ENCODE peak calls at places on chromosomes 3 and 15, in six cellular contexts. W, A, X, H, J and B are unnamed samples. For H3K27me3, the result is how much of the 10 kb centered on the place peaks cover.

GRCh38 chr3:39805650-39806049 is 3.8 kb upstream of the MYRIP start:
- DNase-seq in W (no peak), X (no peak), A (no peak), H (peak), J (no peak), B (no peak)

GRCh38 chr3:74883690-74884089 is 269.2 kb upstream of the CNTN3 start:
- DNase-seq in W (no peak), H (peak), J (peak), A (no peak), X (peak), B (no peak)

GRCh38 chr3:32626650-32627049 is 56.0 kb upstream of the DYNC1LI1 start:
- DNase-seq in X (no peak), H (no peak), W (no peak), J (no peak), A (no peak), B (no peak)

GRCh38 chr3:50264389-50264963 is 4.5 kb upstream of the SEMA3B start:
- DNase-seq in J (no peak), A (peak), W (peak), H (peak), X (peak), B (no peak)

GRCh38 chr3:36461588-36461987 is 81.3 kb downstream of the STAC start:
- DNase-seq in H (no peak), W (no peak), X (no peak), J (no peak), A (no peak), B (no peak)

GRCh38 chr3:79236488-79236887 is 531.3 kb downstream of the ROBO1 start:
- DNase-seq in A (no peak), J (no peak), H (no peak), X (no peak), W (no peak), B (no peak)

GRCh38 chr3:48400824-48401433 is 28.9 kb downstream of the FBXW12 start:
- DNase-seq in H (peak), J (peak), A (peak), X (peak), W (peak), B (peak)

GRCh38 chr3:184570035-184570434 is 8.4 kb downstream of the EPHB3 start:
- DNase-seq in A (no peak), J (no peak), H (no peak), W (no peak), X (no peak), B (no peak)

GRCh38 chr15:83424101-83424500 is 23.0 kb upstream of the SH3GL3 start:
- DNase-seq in J (no peak), A (no peak), W (no peak), X (no peak), H (no peak), B (no peak)

GRCh38 chr3:37779289-37780152 is 82.2 kb upstream of the CTDSPL start:
- DNase-seq in J (peak), H (peak), W (peak), X (peak), A (peak), B (peak)

GRCh38 chr3:134605506-134605905 is 45.3 kb downstream of the KY start:
- DNase-seq in H (no peak), J (no peak), W (no peak), X (no peak), A (no peak), B (no peak)

GRCh38 chr3:12273045-12273695 is 15.7 kb upstream of the PPARG start:
- DNase-seq in X (no peak), H (no peak), A (no peak), W (no peak), J (no peak), B (no peak)

GRCh38 chr3:24410861-24411260 is 83.8 kb downstream of the THRB start:
- DNase-seq in H (no peak), W (no peak), X (no peak), A (no peak), J (peak), B (no peak)

GRCh38 chr3:24405057-24405456 is 89.6 kb downstream of the THRB start:
- DNase-seq in W (no peak), A (no peak), J (no peak), X (no peak), H (no peak), B (no peak)

GRCh38 chr3:24406900-24407299 is 87.8 kb downstream of the THRB start:
- DNase-seq in H (no peak), J (no peak), W (no peak), A (no peak), X (no peak), B (no peak)

DNA sequence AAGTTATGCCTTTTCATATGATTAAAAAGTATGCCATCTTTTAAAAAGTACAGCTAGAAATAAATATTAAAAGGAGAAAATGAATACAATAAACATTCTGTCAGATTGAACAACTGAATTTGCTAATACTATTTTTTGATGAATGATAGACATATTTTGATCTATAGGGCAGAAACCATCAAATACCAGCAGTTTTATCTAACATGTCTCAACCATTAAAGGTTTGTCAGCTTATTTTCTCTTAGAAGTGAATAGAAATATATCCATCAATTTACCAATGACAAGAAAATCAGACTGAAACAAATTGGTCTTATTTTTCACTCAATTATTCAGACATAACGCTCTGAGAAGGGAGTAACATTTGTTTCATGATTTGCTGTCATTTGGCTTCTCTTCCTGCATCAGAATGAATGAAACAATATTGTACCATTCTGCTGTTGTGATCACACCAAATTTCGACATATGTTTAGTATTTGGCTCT is 86.6 kb downstream of the THRB start:
- DNase-seq in X (no peak), J (no peak), W (no peak), A (no peak), H (no peak), B (no peak)
- TF ChIP-seq REST in X (no peak), J (no peak), W (no peak), A (no peak), H (no peak), B (no peak)

GRCh38 chr3:127448161-127448561 is 142.4 kb downstream of the TPRA1 start:
- DNase-seq in A (peak), X (peak), J (no peak), W (no peak), H (no peak), B (no peak)
- H3K27me3 ChIP-seq in A (under half), X (under half), J (under half), W (under half), H (under half), B (under half)

GRCh38 chr3:23128655-23129054 is 74.5 kb upstream of the UBE2E2 start:
- DNase-seq in X (no peak), W (no peak), J (no peak), A (no peak), H (no peak), B (no peak)

GRCh38 chr3:23130406-23130805 is 72.7 kb upstream of the UBE2E2 start:
- DNase-seq in X (no peak), W (no peak), A (no peak), J (no peak), H (no peak), B (no peak)

GRCh38 chr3:23127196-23127595 is 75.9 kb upstream of the UBE2E2 start:
- DNase-seq in H (no peak), X (no peak), A (no peak), W (no peak), J (no peak), B (no peak)

GRCh38 chr3:23129062-23129461 is 74.1 kb upstream of the UBE2E2 start:
- DNase-seq in W (no peak), X (no peak), J (no peak), H (no peak), A (no peak), B (no peak)

GRCh38 chr3:23129817-23130216 is 73.3 kb upstream of the UBE2E2 start:
- DNase-seq in J (no peak), W (no peak), H (no peak), A (no peak), X (no peak), B (no peak)
- TF ChIP-seq REST in J (no peak), W (no peak), H (no peak), A (no peak), X (no peak), B (no peak)

GRCh38 chr3:126357299-126358037 is at the start of gene KLF15:
- DNase-seq in X (peak), W (peak), H (peak), A (peak), J (peak), B (peak)
- H3K27me3 ChIP-seq in X (half or more), W (under half), H (under half), A (under half), J (under half), B (under half)

DNA sequence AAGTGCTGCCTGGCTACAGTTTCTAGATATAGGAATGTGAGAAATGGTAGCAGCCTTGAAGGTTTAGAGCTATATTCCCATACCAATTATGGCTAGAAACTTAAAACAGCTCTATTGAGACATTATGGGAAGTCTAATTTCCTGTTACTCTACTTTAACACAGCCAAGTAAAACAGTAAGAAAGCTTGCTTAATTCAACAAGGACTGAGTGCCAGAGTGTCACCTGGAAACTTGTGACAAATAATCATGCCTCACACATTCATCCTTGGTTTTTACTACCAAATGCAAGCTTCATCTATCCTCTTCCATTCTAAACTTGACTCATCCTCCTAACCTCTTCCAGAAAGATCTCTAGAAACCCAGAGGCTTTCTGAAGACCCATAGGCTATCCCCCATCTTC is 41.7 kb downstream of the UBE3A start:
- DNase-seq in X (no peak), A (no peak), H (no peak), W (no peak), J (no peak), B (no peak)
- TF ChIP-seq REST in X (no peak), A (no peak), H (no peak), W (no peak), J (no peak), B (no peak)

GRCh38 chr15:89751748-89752147 is 699 bp upstream of the MESP1 start:
- DNase-seq in J (no peak), X (no peak), H (no peak), A (no peak), W (no peak), B (no peak)
- H3K27me3 ChIP-seq in J (half or more), X (under half), H (under half), A (under half), W (under half), B (under half)

GRCh38 chr15:40943764-40944365 is 9.4 kb upstream of the CHAC1 start:
- DNase-seq in H (no peak), J (no peak), W (no peak), A (no peak), X (no peak), B (no peak)

GRCh38 chr15:40942337-40942854 is 10.9 kb upstream of the CHAC1 start:
- DNase-seq in X (no peak), A (no peak), W (no peak), J (no peak), H (no peak), B (peak)

GRCh38 chr15:40942865-40943264 is 10.4 kb upstream of the CHAC1 start:
- DNase-seq in J (no peak), H (no peak), X (no peak), A (no peak), W (no peak), B (no peak)

GRCh38 chr15:40941528-40942336 is 11.5 kb upstream of the CHAC1 start:
- DNase-seq in W (no peak), J (peak), X (peak), H (peak), A (peak), B (peak)

DNA sequence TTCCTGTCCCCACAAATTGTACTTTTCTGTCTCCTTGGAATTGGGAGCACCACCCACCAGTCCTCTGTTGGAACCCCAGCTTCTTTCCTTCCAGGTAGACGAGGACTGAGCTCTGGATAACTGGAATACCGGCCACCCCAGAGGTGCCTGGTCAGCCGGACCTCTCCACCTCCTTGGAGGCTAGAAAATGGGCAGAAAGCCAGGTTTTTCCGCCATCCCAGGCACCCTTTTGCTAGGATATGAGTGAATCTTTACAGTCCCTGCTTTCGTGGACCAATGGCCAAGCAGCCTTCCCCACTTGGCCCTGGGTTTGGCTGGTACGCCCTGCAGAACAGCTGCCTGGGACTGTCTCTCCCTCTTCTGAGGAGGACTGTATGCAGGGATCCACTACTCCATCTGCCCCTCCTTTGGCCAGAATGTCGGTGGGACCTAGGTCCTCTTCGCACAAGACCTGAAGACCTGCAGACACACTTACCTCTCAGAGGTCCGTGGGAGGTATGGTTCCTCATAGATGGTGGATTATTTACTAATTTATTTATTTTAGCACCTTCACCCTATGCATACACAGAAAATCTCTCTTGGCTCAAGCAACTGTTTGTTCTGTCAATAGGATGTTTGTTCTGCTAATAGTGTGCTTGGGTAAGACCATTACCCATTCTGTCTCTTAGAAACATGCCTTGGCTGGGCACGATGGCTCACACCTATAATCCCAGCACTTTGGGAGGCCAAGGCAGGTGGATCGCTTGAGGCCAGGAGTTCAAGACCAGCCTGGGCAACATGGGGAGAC is 8.6 kb upstream of the CHAC1 start:
- DNase-seq in H (no peak), J (no peak), X (no peak), W (no peak), A (no peak), B (no peak)
- TF ChIP-seq REST in H (no peak), J (no peak), X (no peak), W (no peak), A (no peak), B (no peak)